ENCODE peak calls at places on chromosome X, in ten cellular contexts. R is HepG2, L is fibroblast of mammary gland, Y is tibial artery, E is mucosa of descending colon, Q is choroid plexus epithelial cell, D is A549, M is astrocyte of the spinal cord, P is fibroblast of lung, K is BE2C. O is an unnamed sample.
A peak's percentile ranks its signal among the peaks of the same experiment; 100 is the strongest.

GRCh38 chrX:41512394-41512793 is 65.3 kb downstream of the NYX start:
- DNase-seq in R (no peak), L (no peak), Y (no peak), E (no peak), Q (no peak), D (no peak), M (no peak), P (no peak), K (no peak), O (no peak)

GRCh38 chrX:48025561-48025960 is 18.8 kb downstream of the SPACA5 start:
- DNase-seq in R (peak; percentile 56), L (peak; percentile 70), Y (peak; percentile 42), E (no peak), Q (peak; percentile 76), D (peak; percentile 72), M (peak; percentile 60), P (peak; percentile 74), K (peak; percentile 42), O (peak; percentile 10)

GRCh38 chrX:3263681-3264126 is 82.7 kb downstream of the MXRA5 start:
- DNase-seq in R (no peak), L (peak; percentile 62), Y (no peak), E (no peak), Q (no peak), D (peak; percentile 7), M (no peak), P (peak; percentile 56), K (no peak), O (no peak)

GRCh38 chrX:55135171-55135570 is 46.4 kb downstream of the PAGE2 start:
- DNase-seq in R (peak; percentile 39), L (peak; percentile 31), Y (peak; percentile 21), E (peak; percentile 55), Q (peak; percentile 68), D (peak; percentile 45), M (peak; percentile 35), P (peak; percentile 39), K (peak; percentile 42), O (no peak)

GRCh38 chrX:71301195-71301924 is at the start of gene ITGB1BP2:
- DNase-seq in R (peak; percentile 43), L (peak; percentile 40), Y (peak; percentile 19), E (no peak), Q (peak; percentile 56), D (no peak), M (no peak), P (peak; percentile 60), K (peak; percentile 11), O (no peak)

GRCh38 chrX:102847362-102847761 is 89.7 kb upstream of the RAB40AL start:
- DNase-seq in R (no peak), L (no peak), Y (no peak), E (no peak), Q (no peak), D (no peak), M (no peak), P (no peak), K (no peak), O (no peak)

GRCh38 chrX:30577362-30577961 is at the start of gene TASL:
- DNase-seq in R (no peak), L (no peak), Y (no peak), E (no peak), Q (no peak), D (no peak), M (no peak), P (no peak), K (no peak), O (no peak)

GRCh38 chrX:39491548-39492297 is 606.0 kb downstream of the BCOR start:
- DNase-seq in R (no peak), L (no peak), Y (no peak), E (peak; percentile 38), Q (no peak), D (no peak), M (no peak), P (no peak), K (no peak), O (no peak)

GRCh38 chrX:49282647-49283011 is 13.0 kb downstream of the PPP1R3F start:
- DNase-seq in R (no peak), L (peak; percentile 48), Y (no peak), E (no peak), Q (peak; percentile 43), D (peak; percentile 38), M (peak; percentile 7), P (peak; percentile 52), K (peak; percentile 49), O (no peak)

GRCh38 chrX:46444011-46444410 is 101.2 kb downstream of the ZNF674 start:
- DNase-seq in R (peak; percentile 40), L (peak; percentile 89), Y (no peak), E (no peak), Q (peak; percentile 87), D (peak; percentile 34), M (peak; percentile 87), P (peak; percentile 84), K (no peak), O (no peak)

GRCh38 chrX:11408783-11409182 is 115.6 kb downstream of the AMELX start:
- DNase-seq in R (no peak), L (no peak), Y (no peak), E (no peak), Q (no peak), D (no peak), M (no peak), P (no peak), K (no peak), O (no peak)

GRCh38 chrX:133661962-133662839 is 246.9 kb upstream of the GPC4 start:
- DNase-seq in R (peak; percentile 20), L (peak; percentile 81), Y (no peak), E (no peak), Q (no peak), D (no peak), M (peak; percentile 22), P (peak; percentile 22), K (no peak), O (no peak)

DNA sequence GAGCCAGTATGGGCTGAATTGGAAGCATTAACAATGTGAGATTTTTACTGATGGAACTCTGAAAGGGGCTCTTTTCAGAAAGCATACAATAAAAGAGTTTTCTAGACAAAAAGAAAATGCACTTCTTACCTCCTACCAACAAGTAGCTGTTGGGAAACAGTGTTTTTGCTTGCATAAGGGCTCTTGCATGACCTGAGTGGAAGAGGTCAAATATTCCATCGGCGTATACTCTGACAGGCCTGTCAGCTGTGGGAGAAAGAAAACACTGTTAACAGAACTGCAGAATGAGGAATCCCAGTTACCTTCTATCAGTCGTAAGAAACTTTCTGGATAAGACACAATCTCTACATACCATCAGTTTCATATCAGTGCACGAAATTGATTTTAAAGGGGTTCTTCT is 39.5 kb downstream of the PCYT1B start:
- DNase-seq in R (peak; percentile 53), L (peak; percentile 10), Y (no peak), E (no peak), Q (peak; percentile 61), D (no peak), M (no peak), P (peak; percentile 39), K (no peak), O (no peak)
- H3K4me3 ChIP-seq in R (no peak overlapping the region), L (no peak overlapping the region), Y (no peak overlapping the region), E (no peak overlapping the region), Q (no peak overlapping the region), D (no peak overlapping the region), M (no peak overlapping the region), P (no peak overlapping the region), K (no peak overlapping the region), O (no peak overlapping the region)

GRCh38 chrX:643911-644303 is 13.3 kb downstream of the SHOX start:
- DNase-seq in R (no peak), L (no peak), Y (no peak), E (no peak), Q (no peak), D (no peak), M (no peak), P (no peak), K (no peak), O (no peak)
- H3K4me3 ChIP-seq in R (no peak overlapping the region), L (no peak overlapping the region), Y (no peak overlapping the region), E (no peak overlapping the region), Q (no peak overlapping the region), D (no peak overlapping the region), M (no peak overlapping the region), P (no peak overlapping the region), K (no peak overlapping the region), O (no peak overlapping the region)

GRCh38 chrX:68697036-68697435 is 49.6 kb downstream of the STARD8 start:
- DNase-seq in R (no peak), L (no peak), Y (no peak), E (no peak), Q (no peak), D (no peak), M (no peak), P (no peak), K (no peak), O (no peak)

GRCh38 chrX:68697465-68698125 is 50.1 kb downstream of the STARD8 start:
- DNase-seq in R (no peak), L (no peak), Y (no peak), E (no peak), Q (no peak), D (no peak), M (no peak), P (no peak), K (no peak), O (no peak)

GRCh38 chrX:68698955-68699354 is 51.5 kb downstream of the STARD8 start:
- DNase-seq in R (peak; percentile 66), L (no peak), Y (no peak), E (no peak), Q (no peak), D (peak; percentile 18), M (no peak), P (no peak), K (no peak), O (no peak)

GRCh38 chrX:68703369-68703768 is 55.9 kb downstream of the STARD8 start:
- DNase-seq in R (no peak), L (no peak), Y (no peak), E (no peak), Q (no peak), D (no peak), M (no peak), P (no peak), K (no peak), O (no peak)

DNA sequence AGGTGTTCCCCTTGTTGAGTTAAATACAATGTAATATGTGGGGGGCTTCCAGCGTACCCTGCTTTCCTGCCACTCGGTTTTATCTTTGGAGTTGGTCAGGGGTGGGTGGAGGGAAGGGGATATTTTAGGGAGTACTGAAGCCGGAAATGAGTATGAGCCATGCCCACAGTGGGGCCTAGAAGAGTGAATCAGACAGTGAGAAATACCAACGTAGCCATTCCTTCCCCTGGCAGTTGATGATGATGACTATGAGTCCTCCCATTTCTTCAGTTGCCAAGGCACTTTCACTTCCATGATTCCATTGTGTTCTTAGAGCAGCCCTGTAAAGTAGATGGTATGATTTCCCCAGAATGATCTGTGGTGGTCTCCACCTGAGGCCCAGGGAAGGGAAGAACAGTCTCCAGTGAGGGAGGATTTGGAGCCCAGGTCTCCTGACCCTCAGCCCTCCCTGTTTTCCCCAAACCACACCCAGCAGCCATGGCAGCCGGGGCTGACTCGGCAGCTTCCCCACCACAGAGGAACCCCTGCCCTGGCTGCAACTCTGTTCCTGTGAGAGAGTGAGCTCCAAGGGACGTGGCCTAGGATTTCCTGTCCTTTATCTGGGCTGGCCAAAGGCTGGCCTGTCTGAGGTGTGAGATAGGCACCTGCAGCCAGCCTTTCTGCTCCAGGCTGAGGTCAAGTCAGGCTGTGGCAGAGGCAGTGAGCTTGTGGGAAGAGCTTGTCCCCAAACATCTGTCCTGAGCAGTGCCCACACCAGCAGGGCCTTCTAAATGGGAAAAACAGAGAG is 52.7 kb downstream of the STARD8 start:
- DNase-seq in R (no peak), L (peak; percentile 64), Y (peak; percentile 24), E (no peak), Q (no peak), D (no peak), M (peak; percentile 28), P (no peak), K (no peak), O (no peak)
- H3K4me3 ChIP-seq in R (no peak overlapping the region), L (no peak overlapping the region), Y (no peak overlapping the region), E (no peak overlapping the region), Q (no peak overlapping the region), D (no peak overlapping the region), M (no peak overlapping the region), P (no peak overlapping the region), K (no peak overlapping the region), O (no peak overlapping the region)

GRCh38 chrX:72305286-72306084 is at the start of gene CITED1:
- DNase-seq in R (no peak), L (no peak), Y (no peak), E (peak; percentile 26), Q (no peak), D (no peak), M (no peak), P (no peak), K (peak; percentile 15), O (no peak)
- H3K4me3 ChIP-seq in R (peak within 1 kb of the TSS; percentile 43), L (peak within 1 kb of the TSS; percentile 47), Y (peak within 1 kb of the TSS; percentile 58), E (no peak within 1 kb of the TSS), Q (peak within 1 kb of the TSS; percentile 59), D (peak within 1 kb of the TSS; percentile 63), M (peak within 1 kb of the TSS; percentile 39), P (peak within 1 kb of the TSS; percentile 53), K (peak within 1 kb of the TSS; percentile 63), O (peak within 1 kb of the TSS; percentile 54)